ENCODE peak calls at places on chromosomes 2 and 18, in eight cellular contexts. F is heart right ventricle; D is uterus; Z is stomach; K is bronchial epithelial cell; N is Caco-2; J is IMR-90; H is CD8-positive, alpha-beta memory T cell. L is an unnamed sample.

GRCh38 chr2:29920631-29921559 is 491 bp downstream of the ALK start:
- DNase-seq in K (no peak), D (no peak), N (no peak), J (peak; percentile 5), Z (no peak), H (no peak), F (no peak), L (peak; percentile 54)

GRCh38 chr2:28691774-28692281 is 59.8 kb upstream of the PPP1CB start:
- DNase-seq in J (peak; percentile 82), H (no peak), K (no peak), D (peak; percentile 54), N (peak; percentile 83), F (peak; percentile 30), Z (peak; percentile 35), L (peak; percentile 77)

GRCh38 chr2:23249348-23249747 is 135.6 kb upstream of the KLHL29 start:
- DNase-seq in F (peak; percentile 29), Z (no peak), J (no peak), K (no peak), D (peak; percentile 34), N (no peak), H (no peak), L (peak; percentile 95)

GRCh38 chr2:218396688-218397501 is 2.8 kb upstream of the CTDSP1 start:
- DNase-seq in D (peak; percentile 76), F (peak; percentile 82), K (peak; percentile 64), N (peak; percentile 78), H (peak; percentile 85), Z (peak; percentile 78), J (peak; percentile 67), L (peak; percentile 76)

GRCh38 chr2:116319001-116319400 is 1495.5 kb upstream of the DDX18 start:
- DNase-seq in N (no peak), K (no peak), H (no peak), J (no peak), F (no peak), Z (no peak), D (no peak), L (no peak)

GRCh38 chr2:233422050-233422639 is 67.9 kb downstream of the DGKD start:
- DNase-seq in H (peak; percentile 75), F (no peak), N (peak; percentile 77), K (peak; percentile 75), D (no peak), J (no peak), Z (peak; percentile 93), L (no peak)

GRCh38 chr2:160111951-160112798 is 49.8 kb upstream of the PLA2R1 start:
- DNase-seq in K (no peak), F (no peak), H (no peak), J (no peak), N (no peak), D (no peak), Z (no peak), L (no peak)

GRCh38 chr2:25274868-25275574 is 66.7 kb downstream of the DNMT3A start:
- DNase-seq in N (no peak), J (peak; percentile 52), F (peak; percentile 53), H (peak; percentile 73), K (no peak), D (no peak), Z (no peak), L (no peak)

GRCh38 chr18:48627216-48627615 is 88.4 kb downstream of the CTIF start:
- DNase-seq in J (peak; percentile 65), H (no peak), D (no peak), N (no peak), K (peak; percentile 56), Z (no peak), F (no peak), L (peak; percentile 30)

GRCh38 chr2:184346338-184346862 is 251.9 kb upstream of the ZNF804A start:
- DNase-seq in N (no peak), J (no peak), Z (no peak), H (no peak), K (no peak), F (no peak), D (no peak), L (no peak)

GRCh38 chr2:152558174-152559091 is 158.8 kb downstream of the PRPF40A start:
- DNase-seq in K (no peak), F (no peak), J (peak; percentile 94), N (no peak), Z (no peak), D (no peak), H (no peak), L (peak; percentile 63)

DNA sequence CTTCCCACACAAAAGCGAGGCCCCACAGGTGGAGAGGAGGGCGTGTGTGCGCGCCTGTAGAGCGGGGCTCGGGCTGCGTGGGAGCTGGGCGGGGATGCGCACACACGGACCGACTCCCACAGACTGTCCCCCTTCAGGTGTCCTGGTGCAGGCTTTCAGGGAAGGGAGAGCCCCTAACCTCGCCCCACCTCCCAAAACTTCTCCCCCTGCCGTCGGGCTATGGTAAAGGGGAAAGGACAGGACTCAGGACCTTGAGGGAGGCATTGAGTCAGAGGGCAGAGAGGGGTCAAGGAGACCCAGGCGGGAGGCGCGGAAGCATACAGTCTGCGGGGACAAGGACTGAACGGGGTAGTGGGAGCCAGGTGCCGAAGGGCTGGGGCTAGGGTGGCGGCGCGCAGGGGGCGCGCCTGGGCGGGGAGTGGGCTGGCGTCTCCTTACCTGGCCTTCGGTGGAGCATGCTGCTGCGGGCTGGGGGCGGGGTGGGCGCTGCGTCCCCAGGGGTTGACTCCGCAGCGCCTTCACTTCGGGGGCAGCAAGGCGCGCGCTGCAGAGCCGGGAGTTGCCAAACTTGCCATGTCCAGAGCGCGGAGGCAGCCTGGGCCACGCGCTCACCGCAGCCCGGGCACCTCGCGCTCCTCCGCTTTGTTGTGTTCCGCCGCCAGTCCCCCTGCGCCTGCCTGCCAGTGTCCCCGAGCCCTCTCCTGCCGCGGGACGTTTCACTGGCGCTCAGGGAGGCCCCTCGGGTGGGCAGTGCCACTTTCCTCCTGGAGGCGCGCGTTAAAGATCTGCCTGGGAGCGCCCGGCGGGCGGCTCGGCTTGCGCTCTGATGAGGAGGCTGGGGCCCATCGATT is 302.0 kb downstream of the NCKAP5 start:
- DNase-seq in Z (peak; percentile 27), D (no peak), K (no peak), F (peak; percentile 26), N (no peak), H (no peak), J (no peak), L (peak; percentile 35)
- H3K27me3 ChIP-seq in Z (peaks cover 23% of the 10 kb centered on the region), D (no peaks in the 10 kb centered on the region), K (no peaks in the 10 kb centered on the region), F (peaks cover 15% of the 10 kb centered on the region), N (no peaks in the 10 kb centered on the region), H (no peaks in the 10 kb centered on the region), J (no peaks in the 10 kb centered on the region), L (no peaks in the 10 kb centered on the region)

GRCh38 chr18:45276878-45277277 is 338.4 kb upstream of the SLC14A2 start:
- DNase-seq in J (no peak), N (no peak), D (no peak), H (no peak), Z (no peak), F (no peak), K (no peak), L (no peak)
- H3K27me3 ChIP-seq in J (peaks cover 10% of the 10 kb centered on the region), N (no peaks in the 10 kb centered on the region), D (no peaks in the 10 kb centered on the region), H (no peaks in the 10 kb centered on the region), Z (no peaks in the 10 kb centered on the region), F (no peaks in the 10 kb centered on the region), K (no peaks in the 10 kb centered on the region), L (no peaks in the 10 kb centered on the region)

DNA sequence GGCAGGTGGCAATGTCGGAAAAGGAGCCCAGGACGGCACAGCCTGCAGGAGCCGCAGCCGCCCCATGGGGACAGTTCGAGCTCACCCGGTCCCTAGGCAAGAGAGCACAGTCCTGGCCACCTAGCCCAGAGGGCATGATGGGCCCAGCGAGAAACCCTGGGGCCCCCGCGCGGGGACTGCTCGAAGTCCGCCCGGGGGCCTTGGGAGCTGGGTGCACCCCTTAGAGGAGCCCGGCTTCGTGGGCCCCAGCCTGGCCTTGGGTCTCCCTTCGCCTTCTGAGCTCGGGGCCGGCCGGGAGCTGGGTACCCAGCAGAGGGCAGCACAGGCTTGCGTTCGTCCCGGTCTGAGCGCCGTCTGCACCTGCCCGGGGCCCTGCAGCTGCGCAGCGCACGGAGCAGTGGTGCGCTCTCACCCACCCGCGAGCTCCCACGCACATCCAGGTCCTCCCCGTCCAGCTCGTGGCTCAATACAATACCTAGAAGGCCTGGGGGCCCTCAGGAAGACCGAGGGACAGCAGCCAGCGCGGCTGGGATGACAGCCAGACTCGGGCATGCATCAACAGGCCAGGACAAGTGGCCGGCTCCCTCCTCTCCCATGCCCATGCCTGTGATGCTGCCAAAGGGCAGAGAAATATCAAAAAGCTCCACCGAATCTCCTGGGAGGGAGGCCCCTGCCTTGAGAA is 96.2 kb upstream of the ZNF532 start:
- DNase-seq in N (peak; percentile 53), H (peak; percentile 48), J (peak; percentile 48), K (peak; percentile 87), F (peak; percentile 77), D (peak; percentile 66), Z (peak; percentile 84), L (peak; percentile 59)
- H3K27me3 ChIP-seq in N (no peaks in the 10 kb centered on the region), H (peaks cover 6% of the 10 kb centered on the region), J (peaks cover 28% of the 10 kb centered on the region), K (peaks cover 4% of the 10 kb centered on the region), F (no peaks in the 10 kb centered on the region), D (no peaks in the 10 kb centered on the region), Z (peaks cover 25% of the 10 kb centered on the region), L (peaks cover 9% of the 10 kb centered on the region)

DNA sequence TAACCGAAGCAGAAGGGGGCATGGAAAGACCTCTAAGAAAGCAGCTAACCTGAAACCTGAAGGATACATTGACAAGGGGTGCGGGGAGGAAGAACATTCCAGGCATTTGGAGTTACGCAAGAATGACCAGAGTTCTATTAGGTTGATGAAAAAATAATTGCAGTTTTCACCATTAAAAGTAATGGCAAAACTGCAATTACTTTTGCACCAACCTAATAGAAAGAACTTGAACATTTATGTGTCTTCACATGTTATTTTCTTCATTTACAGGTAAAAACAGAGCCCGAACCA is 110.5 kb downstream of the LYPD6B start:
- DNase-seq in J (no peak), K (no peak), N (no peak), Z (no peak), F (no peak), D (no peak), H (no peak), L (no peak)
- H3K27me3 ChIP-seq in J (no peaks in the 10 kb centered on the region), K (no peaks in the 10 kb centered on the region), N (no peaks in the 10 kb centered on the region), Z (no peaks in the 10 kb centered on the region), F (no peaks in the 10 kb centered on the region), D (no peaks in the 10 kb centered on the region), H (peaks cover 3% of the 10 kb centered on the region), L (no peaks in the 10 kb centered on the region)

GRCh38 chr2:136281281-136282117 is 163.6 kb upstream of the CXCR4 start:
- DNase-seq in F (no peak), N (no peak), J (no peak), K (no peak), H (peak; percentile 67), D (no peak), Z (no peak), L (no peak)
- H3K27me3 ChIP-seq in F (no peaks in the 10 kb centered on the region), N (no peaks in the 10 kb centered on the region), J (no peaks in the 10 kb centered on the region), K (no peaks in the 10 kb centered on the region), H (no peaks in the 10 kb centered on the region), D (no peaks in the 10 kb centered on the region), Z (no peaks in the 10 kb centered on the region), L (no peaks in the 10 kb centered on the region)

GRCh38 chr2:8643238-8643995 is 38.4 kb upstream of the ID2 start:
- DNase-seq in H (no peak), K (no peak), F (no peak), J (no peak), N (no peak), D (no peak), Z (no peak), L (no peak)
- H3K27me3 ChIP-seq in H (no peaks in the 10 kb centered on the region), K (no peaks in the 10 kb centered on the region), F (no peaks in the 10 kb centered on the region), J (no peaks in the 10 kb centered on the region), N (no peaks in the 10 kb centered on the region), D (no peaks in the 10 kb centered on the region), Z (no peaks in the 10 kb centered on the region), L (no peaks in the 10 kb centered on the region)

GRCh38 chr18:10242922-10243680 is 211.3 kb upstream of the APCDD1 start:
- DNase-seq in F (no peak), J (no peak), D (no peak), K (peak; percentile 70), H (no peak), N (peak; percentile 58), Z (no peak), L (no peak)
- H3K27me3 ChIP-seq in F (no peaks in the 10 kb centered on the region), J (peaks cover 15% of the 10 kb centered on the region), D (no peaks in the 10 kb centered on the region), K (no peaks in the 10 kb centered on the region), H (no peaks in the 10 kb centered on the region), N (no peaks in the 10 kb centered on the region), Z (no peaks in the 10 kb centered on the region), L (no peaks in the 10 kb centered on the region)

GRCh38 chr2:128651000-128651399 is 332.3 kb upstream of the HS6ST1 start:
- DNase-seq in Z (no peak), N (no peak), D (no peak), K (peak; percentile 47), F (no peak), J (no peak), H (no peak), L (no peak)
- H3K27me3 ChIP-seq in Z (no peaks in the 10 kb centered on the region), N (no peaks in the 10 kb centered on the region), D (no peaks in the 10 kb centered on the region), K (no peaks in the 10 kb centered on the region), F (peaks cover 8% of the 10 kb centered on the region), J (peaks cover 14% of the 10 kb centered on the region), H (no peaks in the 10 kb centered on the region), L (no peaks in the 10 kb centered on the region)